ENCODE peak calls at places on chromosomes 13 and 19, in ten cellular contexts. A is upper lobe of left lung, E is SK-N-SH, R is GM23338, S is HL-60, X is GM12878, D is Panc1, F is H1, H is transverse colon, O is breast epithelium. N is an unnamed sample.

GRCh38 chr19:34428549-34429285 is 536 bp downstream of the UBA2 start:
- DNase-seq in H (peak), F (peak), S (peak), E (peak), X (no peak), R (peak), D (no peak), A (peak), O (no peak), N (no peak)

GRCh38 chr13:106100261-106100919 is 435.1 kb downstream of the EFNB2 start:
- DNase-seq in R (peak), A (no peak), X (no peak), E (no peak), H (peak), S (no peak), O (no peak), F (peak), D (no peak), N (no peak)

GRCh38 chr13:110907301-110907700 is 7.6 kb downstream of the ANKRD10 start:
- DNase-seq in F (no peak), S (no peak), X (no peak), O (no peak), R (no peak), A (no peak), H (no peak), D (no peak), E (no peak), N (no peak)

GRCh38 chr13:45623516-45624090 is 8.1 kb upstream of the ERICH6B start:
- DNase-seq in S (no peak), H (no peak), D (no peak), R (peak), X (peak), E (peak), F (no peak), A (no peak), O (no peak), N (no peak)

GRCh38 chr19:633786-634639 is 676 bp upstream of the POLRMT start:
- DNase-seq in E (no peak), S (no peak), D (no peak), F (no peak), H (no peak), O (no peak), R (no peak), X (no peak), A (no peak), N (no peak)

GRCh38 chr13:46295531-46296464 is 84.1 kb downstream of the LRRC63 start:
- DNase-seq in R (no peak), F (no peak), O (no peak), D (no peak), S (peak), X (peak), A (peak), E (no peak), H (peak), N (no peak)

GRCh38 chr19:3186891-3187661 is 1.3 kb downstream of the NCLN start:
- DNase-seq in E (no peak), A (no peak), H (peak), O (no peak), F (no peak), R (no peak), S (no peak), D (no peak), X (no peak), N (no peak)

GRCh38 chr13:98495627-98496238 is 81.2 kb downstream of the STK24 start:
- DNase-seq in S (no peak), H (no peak), R (no peak), D (no peak), E (peak), F (no peak), A (no peak), X (no peak), O (no peak), N (no peak)

GRCh38 chr13:76285463-76285862 is 600.7 kb downstream of the KCTD12 start:
- DNase-seq in H (no peak), R (no peak), X (no peak), S (no peak), A (no peak), O (no peak), D (no peak), F (no peak), E (no peak), N (no peak)

GRCh38 chr19:16031872-16032200 is 44.5 kb upstream of the TPM4 start:
- DNase-seq in S (no peak), E (peak), X (no peak), O (no peak), H (no peak), D (no peak), R (no peak), F (no peak), A (peak), N (no peak)

GRCh38 chr13:76822691-76823267 is 63.4 kb downstream of the KCTD12 start:
- DNase-seq in O (no peak), X (no peak), H (no peak), S (peak), A (no peak), D (no peak), F (no peak), R (no peak), E (no peak), N (no peak)

GRCh38 chr19:14554382-14554812 is 17.5 kb downstream of the NDUFB7 start:
- DNase-seq in S (no peak), X (no peak), F (peak), H (peak), A (no peak), E (no peak), O (peak), R (peak), D (no peak), N (no peak)

GRCh38 chr13:40381935-40382764 is 284.3 kb downstream of the FOXO1 start:
- DNase-seq in A (no peak), X (no peak), R (no peak), E (no peak), O (no peak), D (no peak), S (no peak), H (no peak), F (peak), N (peak)

GRCh38 chr13:98071316-98071715 is 71.6 kb upstream of the FARP1 start:
- DNase-seq in A (no peak), S (no peak), F (no peak), O (no peak), H (no peak), D (no peak), X (no peak), R (no peak), E (peak), N (no peak)

GRCh38 chr19:48419158-48419920 is 25.9 kb downstream of the GRIN2D start:
- DNase-seq in H (peak), O (no peak), X (peak), D (no peak), R (peak), F (peak), A (peak), E (peak), S (peak), N (no peak)

GRCh38 chr13:41742917-41743552 is 217.9 kb downstream of the VWA8 start:
- DNase-seq in S (no peak), E (no peak), F (no peak), O (no peak), H (no peak), D (no peak), R (no peak), X (no peak), A (no peak), N (no peak)

GRCh38 chr19:33795370-33796163 is 1.1 kb upstream of the KCTD15 start:
- DNase-seq in E (peak), S (peak), A (peak), H (peak), F (peak), D (no peak), O (peak), R (peak), X (no peak), N (no peak)

GRCh38 chr19:40867701-40868100 is 14.3 kb downstream of the CYP2A7 start:
- DNase-seq in A (no peak), D (no peak), R (no peak), O (no peak), F (no peak), H (no peak), X (no peak), E (no peak), S (no peak), N (no peak)

GRCh38 chr13:98143601-98144500 is 957 bp downstream of the FARP1 start:
- DNase-seq in S (no peak), E (peak), R (peak), D (no peak), O (no peak), F (no peak), X (no peak), H (peak), A (peak), N (no peak)

GRCh38 chr13:114043421-114044053 is 69.7 kb upstream of the C13orf46 start:
- DNase-seq in O (no peak), S (peak), X (no peak), E (peak), R (peak), F (no peak), H (peak), A (peak), D (no peak), N (peak)

GRCh38 chr13:106617561-106617960 is 49.6 kb upstream of the ARGLU1 start:
- DNase-seq in F (no peak), X (no peak), S (no peak), H (no peak), D (no peak), A (no peak), R (peak), E (no peak), O (no peak), N (no peak)

GRCh38 chr13:52359534-52359933 is 46.4 kb downstream of the THSD1 start:
- DNase-seq in X (no peak), R (no peak), F (no peak), O (no peak), E (peak), A (no peak), H (no peak), S (no peak), D (no peak), N (no peak)

GRCh38 chr13:67369895-67370660 is 139.9 kb upstream of the PCDH9 start:
- DNase-seq in S (no peak), R (no peak), F (no peak), A (no peak), X (no peak), D (no peak), H (no peak), O (no peak), E (no peak), N (no peak)

GRCh38 chr19:44356383-44357111 is at the start of gene ZNF112:
- DNase-seq in F (peak), O (peak), X (peak), R (peak), S (peak), H (peak), A (peak), E (peak), D (peak), N (peak)

GRCh38 chr13:99086149-99086868 is 108.4 kb upstream of the DOCK9 start:
- DNase-seq in X (no peak), A (peak), R (peak), D (no peak), F (peak), E (peak), O (no peak), H (peak), S (peak), N (peak)

GRCh38 chr19:4829001-4829712 is 2.4 kb downstream of the TICAM1 start:
- DNase-seq in H (peak), R (no peak), D (no peak), F (no peak), O (no peak), S (peak), A (no peak), X (no peak), E (no peak), N (no peak)

GRCh38 chr19:32647361-32647760 is 27.6 kb downstream of the ANKRD27 start:
- DNase-seq in X (no peak), R (no peak), O (no peak), E (peak), D (no peak), F (no peak), A (no peak), S (no peak), H (no peak), N (no peak)

GRCh38 chr19:6734096-6734696 is 3.2 kb downstream of the GPR108 start:
- DNase-seq in X (no peak), D (no peak), F (no peak), A (no peak), R (no peak), S (no peak), H (no peak), E (peak), O (no peak), N (no peak)

GRCh38 chr13:32914686-32915085 is 101.5 kb upstream of the KL start:
- DNase-seq in R (no peak), X (no peak), E (no peak), A (no peak), D (no peak), O (no peak), S (no peak), H (no peak), F (no peak), N (no peak)
- TF ChIP-seq POLR2AphosphoS5 in R (no peak), X (no peak), E (no peak), A (no peak), D (no peak), O (no peak), S (no peak), H (no peak), F (no peak), N (no peak)

GRCh38 chr19:18713550-18714117 is 30.2 kb downstream of the CRTC1 start:
- DNase-seq in R (no peak), A (no peak), E (no peak), O (no peak), X (no peak), S (no peak), F (no peak), H (no peak), D (no peak), N (no peak)
- H3K4me3 ChIP-seq in R (no peak), A (no peak), E (no peak), O (no peak), X (no peak), S (no peak), F (no peak), H (no peak), D (no peak), N (no peak)

GRCh38 chr19:8453616-8454015 is 8.8 kb downstream of the HNRNPM start:
- DNase-seq in X (no peak), D (no peak), S (no peak), O (no peak), R (no peak), A (no peak), E (no peak), H (no peak), F (no peak), N (no peak)

GRCh38 chr19:8451885-8452284 is 7.1 kb downstream of the HNRNPM start:
- DNase-seq in X (no peak), S (peak), R (no peak), F (no peak), E (no peak), D (no peak), H (no peak), O (no peak), A (peak), N (no peak)

GRCh38 chr19:8454218-8454617 is 9.4 kb downstream of the HNRNPM start:
- DNase-seq in R (no peak), H (no peak), X (no peak), D (no peak), F (no peak), O (no peak), S (no peak), A (no peak), E (no peak), N (no peak)

GRCh38 chr19:8451377-8451776 is 6.6 kb downstream of the HNRNPM start:
- DNase-seq in F (no peak), O (no peak), S (no peak), D (no peak), R (no peak), X (no peak), A (no peak), E (no peak), H (no peak), N (no peak)

DNA sequence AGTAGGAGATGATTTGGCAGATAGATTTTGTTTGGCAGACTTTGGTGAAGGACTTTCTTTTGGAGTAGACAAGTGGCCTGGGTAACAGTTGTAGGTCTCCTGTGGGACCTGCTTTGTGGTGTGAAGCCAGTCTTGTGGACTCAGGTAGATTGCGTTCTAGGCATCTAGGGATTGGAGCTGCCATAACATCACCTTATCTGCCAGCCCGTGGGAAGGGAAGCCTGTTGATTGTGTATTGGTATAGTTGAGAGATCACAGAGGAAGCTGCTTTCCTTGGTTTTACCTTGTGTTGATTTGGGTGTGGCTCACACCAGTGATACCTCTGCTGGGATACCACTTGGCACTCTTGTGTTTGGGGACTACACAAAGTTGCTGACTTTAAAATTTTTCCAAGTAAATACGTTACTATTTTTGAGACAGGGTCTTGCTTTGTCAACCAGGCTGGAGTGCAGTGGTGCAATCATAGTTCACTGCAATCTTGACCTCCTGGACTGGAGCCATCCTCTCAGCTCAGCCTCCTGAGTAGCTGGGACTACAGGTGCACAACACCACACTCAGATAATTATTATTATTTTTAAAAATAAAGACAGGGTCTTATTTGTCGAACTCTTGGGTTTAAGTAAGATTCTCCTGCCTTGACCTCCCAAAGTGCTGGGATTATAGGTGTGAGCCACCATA is 7.8 kb downstream of the HNRNPM start:
- DNase-seq in S (no peak), H (no peak), F (no peak), R (no peak), X (no peak), D (no peak), E (no peak), A (peak), O (no peak), N (no peak)
- H3K27ac ChIP-seq in S (no peak), H (no peak), F (no peak), R (peak), X (no peak), D (no peak), E (no peak), A (peak), O (peak), N (no peak)

GRCh38 chr13:43514326-43514725 is 272.4 kb downstream of the ENOX1 start:
- DNase-seq in O (no peak), A (no peak), D (no peak), F (no peak), E (no peak), S (no peak), R (no peak), H (no peak), X (no peak), N (no peak)

GRCh38 chr13:43520331-43520730 is 266.4 kb downstream of the ENOX1 start:
- DNase-seq in X (no peak), H (no peak), F (no peak), A (no peak), R (no peak), O (no peak), E (no peak), S (no peak), D (no peak), N (no peak)

GRCh38 chr13:43511260-43511970 is 275.4 kb downstream of the ENOX1 start:
- DNase-seq in F (no peak), E (no peak), X (no peak), D (no peak), R (no peak), H (no peak), O (no peak), A (no peak), S (no peak), N (no peak)

GRCh38 chr13:43516401-43516826 is 270.4 kb downstream of the ENOX1 start:
- DNase-seq in F (no peak), O (no peak), H (no peak), D (no peak), R (no peak), A (no peak), X (no peak), S (no peak), E (no peak), N (no peak)
- TF ChIP-seq POLR2AphosphoS5 in F (no peak), O (peak), H (peak), D (no peak), R (no peak), A (peak), X (no peak), S (no peak), E (no peak), N (no peak)

DNA sequence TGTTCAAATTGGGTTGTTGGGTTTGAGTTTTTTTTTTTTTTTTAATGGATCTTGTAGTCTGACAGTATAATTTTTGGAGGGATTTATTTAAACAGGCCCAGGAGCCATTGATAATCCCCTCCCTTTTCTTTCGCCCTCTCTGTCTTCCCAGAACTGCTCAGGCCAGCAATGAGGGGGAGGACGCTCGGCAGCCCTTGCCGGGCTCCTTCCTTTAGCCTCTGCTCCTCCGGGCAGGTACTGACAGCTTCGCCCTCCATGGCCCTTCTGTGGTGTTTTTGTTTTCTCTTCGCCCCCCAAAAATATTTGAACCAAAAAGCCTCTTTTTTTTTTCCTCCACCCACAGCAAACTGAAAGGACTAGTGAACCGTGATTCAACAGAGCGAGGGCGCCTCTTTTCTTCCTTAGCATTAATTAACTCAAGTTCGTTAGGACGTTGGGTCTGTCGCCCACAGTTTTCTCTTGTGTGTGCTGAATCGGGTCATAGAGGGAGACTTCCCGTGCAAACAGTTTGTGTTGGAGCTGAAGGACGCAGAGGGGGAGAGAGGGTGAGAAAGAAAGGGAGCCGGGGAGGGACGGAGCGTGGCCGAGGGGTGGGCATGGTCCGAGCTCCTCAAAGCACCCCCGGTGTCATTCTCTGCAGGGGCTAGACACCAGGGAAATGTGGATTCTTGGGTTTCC is 21.5 kb downstream of the NFIX start:
- DNase-seq in F (no peak), D (no peak), H (no peak), R (peak), O (no peak), A (no peak), X (no peak), S (no peak), E (no peak), N (no peak)
- H3K4me3 ChIP-seq in F (no peak), D (peak), H (no peak), R (peak), O (peak), A (no peak), X (no peak), S (no peak), E (no peak), N (peak)

GRCh38 chr13:30464496-30465351 is 1.0 kb downstream of the HMGB1 start:
- DNase-seq in R (peak), X (no peak), H (peak), A (peak), S (peak), D (no peak), O (peak), E (peak), F (peak), N (peak)

GRCh38 chr13:30465541-30466357 is at the start of gene HMGB1:
- DNase-seq in H (peak), D (peak), O (peak), R (peak), A (peak), X (peak), F (peak), E (peak), S (peak), N (peak)

GRCh38 chr13:30463820-30464495 is 1.8 kb downstream of the HMGB1 start:
- DNase-seq in F (no peak), H (peak), A (peak), X (no peak), E (no peak), S (peak), O (peak), D (no peak), R (no peak), N (no peak)

GRCh38 chr13:30466841-30467252 is 1.1 kb upstream of the HMGB1 start:
- DNase-seq in A (no peak), D (no peak), H (no peak), O (no peak), X (no peak), F (no peak), S (peak), E (no peak), R (no peak), N (no peak)

GRCh38 chr13:30466358-30466714 is 600 bp upstream of the HMGB1 start:
- DNase-seq in A (no peak), R (peak), S (no peak), O (no peak), H (no peak), X (no peak), F (no peak), E (no peak), D (no peak), N (no peak)
- H3K27ac ChIP-seq in A (no peak), R (peak), S (peak), O (no peak), H (peak), X (peak), F (peak), E (peak), D (peak), N (no peak)

GRCh38 chr13:84668637-84669036 is 786.4 kb upstream of the SLITRK1 start:
- DNase-seq in H (no peak), R (no peak), E (no peak), D (no peak), X (no peak), A (no peak), F (no peak), O (no peak), S (no peak), N (no peak)
- TF ChIP-seq POLR2AphosphoS5 in H (peak), R (no peak), E (no peak), D (no peak), X (no peak), A (no peak), F (no peak), O (no peak), S (no peak), N (no peak)